ENCODE peak calls at places on chromosomes 11 and 22, in eight cellular contexts. O is NCI-H2081 treated with DMSO at 0.1 percent for 48 hours, Z is bronchial epithelial cell, H is tibial nerve, E is thoracic aorta, C is skeletal muscle cell, K is naive B cell, W is left ventricle myocardium superior. I is an unnamed sample.

GRCh38 chr22:29332886-29333496 is 17.5 kb upstream of the RASL10A start:
- DNase-seq in O (no peak), Z (no peak), H (no peak), E (no peak), C (no peak), K (no peak), W (no peak), I (no peak)

GRCh38 chr22:23289851-23290724 is 109.8 kb downstream of the BCR start:
- DNase-seq in O (no peak), Z (peak), H (peak), E (no peak), C (no peak), K (peak), W (peak), I (no peak)

GRCh38 chr11:122099345-122100045 is 16.5 kb downstream of the BLID start:
- DNase-seq in O (peak), Z (peak), H (no peak), E (no peak), C (no peak), K (no peak), W (no peak), I (no peak)

GRCh38 chr11:46254135-46254491 is 23.3 kb upstream of the CREB3L1 start:
- DNase-seq in O (no peak), Z (no peak), H (no peak), E (no peak), C (no peak), K (no peak), W (no peak), I (no peak)

GRCh38 chr22:39712081-39712480 is 141.5 kb downstream of the CACNA1I start:
- DNase-seq in O (no peak), Z (no peak), H (no peak), E (no peak), C (no peak), K (no peak), W (no peak), I (no peak)

GRCh38 chr11:77037057-77037456 is 2.9 kb downstream of the B3GNT6 start:
- DNase-seq in O (no peak), Z (no peak), H (no peak), E (no peak), C (no peak), K (no peak), W (no peak), I (no peak)

GRCh38 chr11:94861306-94861845 is 93.2 kb downstream of the AMOTL1 start:
- DNase-seq in O (no peak), Z (no peak), H (no peak), E (no peak), C (no peak), K (no peak), W (no peak), I (no peak)

GRCh38 chr22:26367402-26368245 is 61.4 kb upstream of the ASPHD2 start:
- DNase-seq in O (no peak), Z (peak), H (no peak), E (no peak), C (no peak), K (peak), W (peak), I (no peak)

GRCh38 chr11:134423106-134423505 is 11.1 kb upstream of the B3GAT1 start:
- DNase-seq in O (no peak), Z (no peak), H (no peak), E (no peak), C (no peak), K (no peak), W (no peak), I (no peak)

GRCh38 chr11:64095949-64096348 is 60.2 kb downstream of the FLRT1 start:
- DNase-seq in O (no peak), Z (no peak), H (no peak), E (no peak), C (no peak), K (no peak), W (no peak), I (no peak)

GRCh38 chr11:122833133-122833470 is 5.2 kb upstream of the CRTAM start:
- DNase-seq in O (no peak), Z (no peak), H (no peak), E (no peak), C (no peak), K (no peak), W (no peak), I (no peak)